ENCODE peak calls at places on chromosome 14, in ten cellular contexts. Q is transverse colon, F is stomach, T is sigmoid colon, Y is esophagus muscularis mucosa, R is GM12878, M is K562, N is suprapubic skin, D is H1, E is SK-N-SH. A is an unnamed sample.
A peak's percentile ranks its signal among the peaks of the same experiment; 100 is the strongest.

GRCh38 chr14:66508846-66509621 is 1.1 kb downstream of the GPHN start:
- DNase-seq in Q (peak; percentile 50), F (no peak), T (peak; percentile 68), Y (no peak), R (peak; percentile 55), M (no peak), N (peak; percentile 69), D (peak; percentile 67), E (peak; percentile 69), A (peak; percentile 35)

GRCh38 chr14:56195727-56196126 is 77.5 kb downstream of the PELI2 start:
- DNase-seq in Q (peak; percentile 37), F (no peak), T (no peak), Y (no peak), R (peak; percentile 30), M (no peak), N (no peak), D (no peak), E (no peak), A (no peak)

GRCh38 chr14:63938198-63939005 is 85.6 kb downstream of the SYNE2 start:
- DNase-seq in Q (no peak), F (no peak), T (no peak), Y (no peak), R (peak; percentile 56), M (no peak), N (no peak), D (no peak), E (no peak), A (no peak)

GRCh38 chr14:88616697-88617096 is 53.9 kb downstream of the ZC3H14 start:
- DNase-seq in Q (no peak), F (no peak), T (no peak), Y (no peak), R (no peak), M (no peak), N (no peak), D (no peak), E (no peak), A (no peak)

GRCh38 chr14:53900499-53900898 is 56.1 kb downstream of the BMP4 start:
- DNase-seq in Q (peak; percentile 35), F (peak; percentile 29), T (peak; percentile 80), Y (no peak), R (no peak), M (no peak), N (peak; percentile 88), D (no peak), E (no peak), A (peak; percentile 22)

GRCh38 chr14:59333668-59334067 is 131.5 kb downstream of the GPR135 start:
- DNase-seq in Q (no peak), F (no peak), T (peak; percentile 78), Y (no peak), R (no peak), M (no peak), N (no peak), D (no peak), E (no peak), A (no peak)

GRCh38 chr14:95303552-95303951 is 16.2 kb downstream of the CLMN start:
- DNase-seq in Q (no peak), F (no peak), T (no peak), Y (no peak), R (no peak), M (no peak), N (no peak), D (no peak), E (peak; percentile 68), A (no peak)

GRCh38 chr14:36477266-36477665 is 42.8 kb downstream of the NKX2-1 start:
- DNase-seq in Q (no peak), F (no peak), T (no peak), Y (no peak), R (no peak), M (no peak), N (no peak), D (no peak), E (no peak), A (peak; percentile 24)

GRCh38 chr14:33733310-33733709 is 217.6 kb downstream of the EGLN3 start:
- DNase-seq in Q (no peak), F (no peak), T (no peak), Y (no peak), R (no peak), M (no peak), N (no peak), D (no peak), E (no peak), A (no peak)

GRCh38 chr14:94029671-94030203 is 3.6 kb downstream of the OTUB2 start:
- DNase-seq in Q (no peak), F (no peak), T (no peak), Y (no peak), R (no peak), M (no peak), N (no peak), D (no peak), E (no peak), A (no peak)

GRCh38 chr14:41423503-41423902 is 183.2 kb upstream of the LRFN5 start:
- DNase-seq in Q (no peak), F (no peak), T (no peak), Y (no peak), R (no peak), M (no peak), N (no peak), D (no peak), E (no peak), A (no peak)

GRCh38 chr14:92323031-92323915 is at the start of gene SLC24A4:
- DNase-seq in Q (no peak), F (no peak), T (no peak), Y (no peak), R (no peak), M (no peak), N (no peak), D (peak; percentile 76), E (peak; percentile 27), A (peak; percentile 88)

GRCh38 chr14:85106491-85106890 is 423.5 kb upstream of the FLRT2 start:
- DNase-seq in Q (no peak), F (no peak), T (no peak), Y (no peak), R (no peak), M (no peak), N (no peak), D (no peak), E (no peak), A (no peak)

GRCh38 chr14:77406718-77407117 is 16.6 kb downstream of the NOXRED1 start:
- DNase-seq in Q (no peak), F (no peak), T (no peak), Y (no peak), R (no peak), M (peak; percentile 29), N (no peak), D (no peak), E (no peak), A (no peak)

GRCh38 chr14:102928412-102929348 is 6.2 kb downstream of the AMN start:
- DNase-seq in Q (peak; percentile 96), F (peak; percentile 87), T (no peak), Y (no peak), R (no peak), M (no peak), N (peak; percentile 86), D (peak; percentile 93), E (no peak), A (peak; percentile 94)

GRCh38 chr14:67583711-67584644 is 16.1 kb downstream of the PIGH start:
- DNase-seq in Q (peak; percentile 41), F (peak; percentile 42), T (no peak), Y (no peak), R (no peak), M (peak; percentile 60), N (no peak), D (no peak), E (peak; percentile 80), A (no peak)

DNA sequence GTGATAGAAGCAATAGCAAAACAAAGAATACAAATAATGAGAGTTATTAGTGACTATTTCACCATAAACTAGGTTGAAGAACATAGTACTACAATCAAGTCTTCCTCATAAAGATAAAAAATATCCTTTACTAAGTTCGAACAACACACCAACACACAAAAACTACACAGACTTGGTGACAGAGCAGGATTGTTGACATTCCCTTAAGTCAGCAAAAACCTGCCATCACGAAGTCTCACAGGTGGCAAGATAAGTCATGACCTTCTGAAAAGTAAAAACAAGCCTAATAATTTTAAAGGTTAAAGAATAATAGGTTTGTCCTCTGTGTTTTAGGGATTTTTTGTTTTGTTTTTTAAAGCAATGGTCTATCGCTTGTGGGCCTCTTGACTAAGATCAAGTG is 173.0 kb downstream of the SEC23A start:
- DNase-seq in Q (no peak), F (no peak), T (no peak), Y (no peak), R (no peak), M (no peak), N (no peak), D (no peak), E (no peak), A (no peak)
- TF ChIP-seq POLR2AphosphoS5 in Q (no peak), F (no peak), T (no peak), Y (no peak), R (no peak), M (no peak), N (no peak), D (no peak), E (no peak), A (no peak)

GRCh38 chr14:100531152-100531551 is 56.1 kb downstream of the BEGAIN start:
- DNase-seq in Q (no peak), F (no peak), T (peak; percentile 44), Y (peak; percentile 72), R (no peak), M (no peak), N (peak; percentile 41), D (no peak), E (no peak), A (no peak)
- TF ChIP-seq EP300 in Q (no peak), F (no peak), T (no peak), Y (no peak), R (no peak), M (no peak), N (no peak), D (no peak), E (no peak), A (no peak)

DNA sequence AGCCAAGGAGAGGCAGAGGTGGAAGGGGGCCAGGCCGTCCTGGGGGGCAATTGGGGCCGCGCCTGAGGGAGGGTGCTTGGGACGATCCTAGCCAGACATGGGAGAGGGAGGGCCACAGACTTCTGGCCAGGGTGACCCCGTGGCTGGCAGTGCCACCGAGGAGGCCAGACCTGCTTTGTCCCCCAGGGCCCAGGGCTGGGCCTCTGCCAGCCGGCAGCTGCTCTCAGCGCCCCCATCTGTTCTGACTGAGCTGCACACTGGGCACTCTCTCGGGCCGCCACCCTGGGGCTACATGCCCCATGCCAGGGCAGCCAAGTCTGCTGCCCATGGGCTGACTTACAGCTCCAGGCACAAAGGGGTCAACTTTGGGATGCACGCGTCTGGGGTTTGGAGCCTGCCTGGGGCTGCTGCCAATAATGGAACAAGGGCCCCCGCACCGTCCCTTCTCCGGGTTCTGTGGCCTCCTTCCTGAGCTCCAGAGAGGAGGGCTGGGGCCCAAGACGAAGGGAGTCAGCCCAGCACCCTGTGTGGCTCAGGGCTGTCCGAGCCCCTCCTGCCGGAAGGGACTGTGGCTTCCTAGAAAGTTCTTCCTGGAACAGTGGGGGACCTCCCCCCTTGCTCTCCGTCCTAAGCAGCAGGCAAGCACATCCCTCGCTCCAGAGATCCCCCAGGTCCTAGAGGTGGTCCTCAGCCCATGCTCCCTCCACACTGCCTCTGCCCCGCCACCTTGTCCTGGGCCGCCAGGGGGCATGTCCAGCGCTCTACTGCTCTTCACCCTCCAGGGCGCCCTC is 1.1 kb downstream of the ADSS1 start:
- DNase-seq in Q (peak; percentile 37), F (peak; percentile 45), T (no peak), Y (no peak), R (no peak), M (no peak), N (no peak), D (peak; percentile 70), E (peak; percentile 84), A (peak; percentile 83)
- H3K4me3 ChIP-seq in Q (no peak overlapping the region), F (peak overlapping the region; percentile 68), T (peak overlapping the region; percentile 51), Y (peak overlapping the region; percentile 74), R (no peak overlapping the region), M (peak overlapping the region; percentile 66), N (peak overlapping the region; percentile 80), D (peak overlapping the region; percentile 55), E (peak overlapping the region; percentile 60), A (no peak overlapping the region)

GRCh38 chr14:69191340-69192111 is at the start of gene EXD2:
- DNase-seq in Q (peak; percentile 93), F (peak; percentile 93), T (peak; percentile 94), Y (peak; percentile 94), R (peak; percentile 61), M (peak; percentile 72), N (peak; percentile 88), D (peak; percentile 92), E (peak; percentile 95), A (peak; percentile 95)
- TF ChIP-seq POLR2AphosphoS5 in Q (peak; percentile 56), F (peak; percentile 95), T (peak; percentile 61), Y (peak; percentile 89), R (peak; percentile 60), M (no peak), N (peak; percentile 41), D (peak; percentile 83), E (peak; percentile 55), A (peak; percentile 83)

A was measured in upper lobe of left lung.